ENCODE peak calls at places on chromosomes 4 and X, in five cellular contexts. Y, Q, L, X and D are unnamed samples.

GRCh38 chr4:89661490-89661889 is 175.5 kb downstream of the SNCA start:
- DNase-seq in Y (no peak), Q (no peak), L (peak), X (no peak), D (no peak)

GRCh38 chr4:184647391-184648101 is 1.7 kb downstream of the CASP3 start:
- DNase-seq in Y (no peak), Q (no peak), L (peak), X (no peak), D (no peak)

GRCh38 chr4:169150806-169151205 is 120.0 kb downstream of the SH3RF1 start:
- DNase-seq in Y (no peak), Q (no peak), L (peak), X (no peak), D (no peak)

GRCh38 chr4:1647432-1647831 is 36.7 kb downstream of the FAM53A start:
- DNase-seq in Y (no peak), Q (no peak), L (no peak), X (no peak), D (no peak)

GRCh38 chr4:102474736-102475504 is 26.2 kb upstream of the NFKB1 start:
- DNase-seq in Y (no peak), Q (no peak), L (no peak), X (no peak), D (no peak)

GRCh38 chr4:40587826-40588225 is 41.8 kb downstream of the RBM47 start:
- DNase-seq in Y (peak), Q (no peak), L (peak), X (no peak), D (no peak)

GRCh38 chr4:84050014-84050413 is 449.1 kb downstream of the NKX6-1 start:
- DNase-seq in Y (no peak), Q (no peak), L (no peak), X (no peak), D (no peak)

GRCh38 chr4:42703776-42704175 is 46.9 kb upstream of the ATP8A1 start:
- DNase-seq in Y (no peak), Q (no peak), L (no peak), X (no peak), D (no peak)

GRCh38 chr4:121185960-121186359 is 21.8 kb upstream of the TNIP3 start:
- DNase-seq in Y (no peak), Q (no peak), L (no peak), X (no peak), D (no peak)

GRCh38 chrX:103453655-103454054 is 65.6 kb downstream of the RAB40A start:
- DNase-seq in Y (no peak), Q (peak), L (peak), X (no peak), D (no peak)

GRCh38 chr4:28451346-28451745 is 1590.7 kb downstream of the STIM2 start:
- DNase-seq in Y (no peak), Q (no peak), L (no peak), X (no peak), D (no peak)

GRCh38 chr4:37628977-37629609 is 57.1 kb downstream of the RELL1 start:
- DNase-seq in Y (peak), Q (peak), L (peak), X (no peak), D (no peak)

GRCh38 chrX:65508851-65509250 is 25.7 kb downstream of the LAS1L start:
- DNase-seq in Y (no peak), Q (no peak), L (no peak), X (no peak), D (no peak)

GRCh38 chr4:92615049-92615448 is 311.3 kb downstream of the GRID2 start:
- DNase-seq in Y (no peak), Q (no peak), L (no peak), X (no peak), D (no peak)

GRCh38 chrX:148567229-148567628 is 66.8 kb downstream of the AFF2 start:
- DNase-seq in Y (no peak), Q (no peak), L (peak), X (no peak), D (no peak)

GRCh38 chr4:124253080-124253479 is 459.5 kb downstream of the ANKRD50 start:
- DNase-seq in Y (peak), Q (no peak), L (no peak), X (no peak), D (no peak)

GRCh38 chrX:22206781-22207180 is 65.9 kb upstream of the CBLL2 start:
- DNase-seq in Y (no peak), Q (no peak), L (no peak), X (no peak), D (no peak)

GRCh38 chr4:65665951-65666523 is 4.3 kb downstream of the EPHA5 start:
- DNase-seq in Y (no peak), Q (no peak), L (no peak), X (no peak), D (no peak)
- TF ChIP-seq CTCF in Y (no peak), Q (no peak), L (no peak), X (no peak), D (no peak)

GRCh38 chrX:132384301-132384700 is 104.5 kb downstream of the MBNL3 start:
- DNase-seq in Y (no peak), Q (no peak), L (no peak), X (no peak), D (no peak)
- TF ChIP-seq CTCF in Y (no peak), Q (no peak), L (no peak), X (no peak), D (no peak)

GRCh38 chr4:146582864-146583263 is 55.8 kb upstream of the POU4F2 start:
- DNase-seq in Y (no peak), Q (no peak), L (no peak), X (no peak), D (no peak)
- TF ChIP-seq CTCF in Y (no peak), Q (no peak), L (no peak), X (no peak), D (peak)

DNA sequence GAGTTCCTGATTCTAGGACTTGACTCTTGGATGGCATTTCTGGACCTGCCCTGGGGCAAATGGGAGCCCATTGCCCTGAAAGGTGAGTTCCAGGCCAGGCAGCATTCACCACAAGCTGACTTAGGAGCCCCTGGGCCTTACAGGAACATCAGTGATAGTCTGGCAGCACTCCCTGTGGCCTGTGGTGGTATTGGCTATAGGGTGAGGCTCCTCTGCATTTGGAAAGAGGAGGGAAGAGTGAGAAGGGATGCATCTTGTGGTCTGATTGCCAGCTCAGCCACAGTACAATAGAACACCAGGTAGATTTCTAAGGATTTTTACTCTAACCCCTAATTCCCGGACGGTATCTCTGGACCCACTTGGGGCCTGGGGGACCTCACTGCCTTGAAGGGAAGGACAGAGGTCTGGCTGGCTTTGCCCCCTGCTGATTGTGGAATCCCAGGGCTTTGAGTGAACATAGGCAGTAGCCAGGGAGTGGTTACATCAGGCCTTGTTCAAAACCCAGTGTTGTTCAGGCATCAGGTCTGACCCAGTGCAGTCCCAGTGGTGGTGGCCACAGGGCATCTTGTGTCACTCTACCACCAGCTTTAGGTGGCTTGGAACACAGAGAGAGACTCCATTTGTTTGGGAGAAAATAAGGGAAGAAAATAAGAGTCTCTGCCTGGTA is 32.9 kb downstream of the MAGED4 start:
- DNase-seq in Y (no peak), Q (no peak), L (no peak), X (no peak), D (no peak)
- TF ChIP-seq CTCF in Y (no peak), Q (no peak), L (no peak), X (no peak), D (peak)

GRCh38 chr4:122652379-122652778 is 31.5 kb upstream of the IL21 start:
- DNase-seq in Y (peak), Q (peak), L (peak), X (peak), D (peak)
- TF ChIP-seq CTCF in Y (peak), Q (peak), L (peak), X (peak), D (peak)